ENCODE peak calls at places on chromosomes 12 and 14, in four cellular contexts. Y is H9, W is mesenchymal stem cell, S is H1. N is an unnamed sample.

GRCh38 chr12:122563361-122563760 is 36.3 kb downstream of the KNTC1 start:
- DNase-seq in Y (no peak), W (no peak), S (no peak), N (no peak)

GRCh38 chr14:81219821-81220487 is 805 bp downstream of the GTF2A1 start:
- DNase-seq in Y (no peak), W (no peak), S (peak; percentile 51), N (no peak)

GRCh38 chr12:38932320-38932719 is 26.9 kb upstream of the CPNE8 start:
- DNase-seq in Y (no peak), W (no peak), S (no peak), N (no peak)

GRCh38 chr12:85642288-85642687 is 193.9 kb downstream of the RASSF9 start:
- DNase-seq in Y (no peak), W (no peak), S (no peak), N (no peak)

GRCh38 chr12:2536724-2537123 is 258.0 kb upstream of the FKBP4 start:
- DNase-seq in Y (no peak), W (no peak), S (no peak), N (no peak)

GRCh38 chr14:100446572-100446971 is 123.4 kb downstream of the SLC25A47 start:
- DNase-seq in Y (peak; percentile 89), W (no peak), S (peak; percentile 77), N (no peak)

GRCh38 chr12:52759218-52759617 is 17.9 kb downstream of the KRT76 start:
- DNase-seq in Y (no peak), W (no peak), S (no peak), N (no peak)

GRCh38 chr12:100375023-100375737 is 18.3 kb downstream of the SLC17A8 start:
- DNase-seq in Y (no peak), W (no peak), S (no peak), N (no peak)

GRCh38 chr14:68663385-68664076 is 129.3 kb downstream of the ZFP36L1 start:
- DNase-seq in Y (no peak), W (no peak), S (peak; percentile 35), N (no peak)

GRCh38 chr12:56304276-56304675 is 4.1 kb upstream of the CS start:
- DNase-seq in Y (no peak), W (no peak), S (no peak), N (no peak)

GRCh38 chr14:94936411-94936892 is 166.5 kb upstream of the GSC start:
- DNase-seq in Y (no peak), W (no peak), S (no peak), N (no peak)

GRCh38 chr12:56900583-56900982 is 33.6 kb downstream of the SDR9C7 start:
- DNase-seq in Y (no peak), W (peak; percentile 10), S (no peak), N (no peak)

GRCh38 chr14:100604709-100605108 is 17.5 kb upstream of the BEGAIN start:
- DNase-seq in Y (no peak), W (no peak), S (no peak), N (no peak)

GRCh38 chr14:24897793-24898192 is 152.2 kb downstream of the STXBP6 start:
- DNase-seq in Y (no peak), W (no peak), S (no peak), N (no peak)

GRCh38 chr12:116194935-116195431 is 82.5 kb downstream of the MED13L start:
- DNase-seq in Y (no peak), W (no peak), S (no peak), N (no peak)

GRCh38 chr12:18811268-18811667 is 73.3 kb downstream of the CAPZA3 start:
- DNase-seq in Y (no peak), W (peak; percentile 85), S (no peak), N (no peak)

GRCh38 chr12:105319691-105320209 is 10.7 kb upstream of the C12orf75 start:
- DNase-seq in Y (peak; percentile 55), W (no peak), S (no peak), N (no peak)

GRCh38 chr12:82366182-82366581 is 7.9 kb downstream of the METTL25 start:
- DNase-seq in Y (no peak), W (no peak), S (no peak), N (no peak)

GRCh38 chr12:116434155-116435065 is 124.8 kb upstream of the MAP1LC3B2 start:
- DNase-seq in Y (peak; percentile 89), W (peak; percentile 98), S (peak; percentile 61), N (no peak)

GRCh38 chr12:60148109-60148508 is 552.3 kb downstream of the SLC16A7 start:
- DNase-seq in Y (no peak), W (peak; percentile 53), S (no peak), N (no peak)
- H2BK15ac ChIP-seq in Y (no peak overlapping the region), W (no peak overlapping the region), S (no peak overlapping the region), N (no peak overlapping the region)

GRCh38 chr12:94588271-94588785 is 62.0 kb downstream of the TMCC3 start:
- DNase-seq in Y (no peak), W (no peak), S (no peak), N (no peak)

GRCh38 chr12:94584370-94584769 is 66.0 kb downstream of the TMCC3 start:
- DNase-seq in Y (no peak), W (no peak), S (no peak), N (no peak)

GRCh38 chr12:94586589-94587259 is 63.6 kb downstream of the TMCC3 start:
- DNase-seq in Y (no peak), W (no peak), S (no peak), N (no peak)

GRCh38 chr12:94587266-94588241 is 62.8 kb downstream of the TMCC3 start:
- DNase-seq in Y (no peak), W (no peak), S (no peak), N (no peak)

GRCh38 chr12:94585624-94586023 is 64.7 kb downstream of the TMCC3 start:
- DNase-seq in Y (no peak), W (no peak), S (no peak), N (no peak)
- H2BK12ac ChIP-seq in Y (no peak overlapping the region), W (no peak overlapping the region), S (no peak overlapping the region), N (no peak overlapping the region)

DNA sequence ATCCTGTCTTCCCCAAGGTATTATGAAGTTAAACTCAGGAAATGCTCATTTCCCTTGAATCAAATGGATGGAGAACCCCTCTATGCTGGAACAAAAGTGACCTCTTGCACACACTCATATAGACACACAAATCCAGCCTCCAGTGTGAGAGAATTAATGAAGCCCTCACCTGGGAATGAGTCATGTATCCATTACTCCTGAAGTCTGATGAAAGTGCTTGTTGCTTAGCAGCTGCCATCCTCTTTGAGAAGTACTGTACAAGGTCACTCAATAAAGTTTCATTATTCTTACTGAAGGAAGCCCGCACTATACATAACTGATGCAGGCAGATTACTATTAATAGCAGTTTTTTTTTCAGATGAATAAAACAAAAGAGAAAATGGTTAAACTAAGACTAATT is 102.3 kb downstream of the RERG start:
- DNase-seq in Y (no peak), W (no peak), S (no peak), N (no peak)
- H3K9ac ChIP-seq in Y (no peak overlapping the region), W (no peak overlapping the region), S (no peak overlapping the region), N (no peak overlapping the region)

GRCh38 chr12:93422050-93422449 is 19.7 kb downstream of the UBE2N start:
- DNase-seq in Y (no peak), W (no peak), S (no peak), N (no peak)

GRCh38 chr12:93419388-93420034 is 22.2 kb downstream of the UBE2N start:
- DNase-seq in Y (no peak), W (peak; percentile 72), S (no peak), N (no peak)

GRCh38 chr12:93415723-93416464 is 25.9 kb downstream of the UBE2N start:
- DNase-seq in Y (no peak), W (peak; percentile 57), S (no peak), N (no peak)

GRCh38 chr12:93417967-93418480 is 23.7 kb downstream of the UBE2N start:
- DNase-seq in Y (no peak), W (no peak), S (no peak), N (no peak)
- H2BK15ac ChIP-seq in Y (no peak overlapping the region), W (no peak overlapping the region), S (no peak overlapping the region), N (no peak overlapping the region)

GRCh38 chr12:65526311-65526710 is 247.8 kb downstream of the MSRB3 start:
- DNase-seq in Y (no peak), W (no peak), S (no peak), N (no peak)
- H2BK12ac ChIP-seq in Y (no peak overlapping the region), W (peak overlapping the region; percentile 29), S (no peak overlapping the region), N (no peak overlapping the region)

GRCh38 chr14:22556990-22557623 is 31.9 kb downstream of the DAD1 start:
- DNase-seq in Y (peak; percentile 87), W (peak; percentile 73), S (peak; percentile 97), N (peak; percentile 74)

GRCh38 chr14:22555573-22556011 is 33.4 kb downstream of the DAD1 start:
- DNase-seq in Y (no peak), W (no peak), S (no peak), N (no peak)

GRCh38 chr14:22554706-22555572 is 34.1 kb downstream of the DAD1 start:
- DNase-seq in Y (no peak), W (no peak), S (no peak), N (no peak)

GRCh38 chr14:22557846-22558220 is 31.2 kb downstream of the DAD1 start:
- DNase-seq in Y (no peak), W (no peak), S (no peak), N (no peak)

DNA sequence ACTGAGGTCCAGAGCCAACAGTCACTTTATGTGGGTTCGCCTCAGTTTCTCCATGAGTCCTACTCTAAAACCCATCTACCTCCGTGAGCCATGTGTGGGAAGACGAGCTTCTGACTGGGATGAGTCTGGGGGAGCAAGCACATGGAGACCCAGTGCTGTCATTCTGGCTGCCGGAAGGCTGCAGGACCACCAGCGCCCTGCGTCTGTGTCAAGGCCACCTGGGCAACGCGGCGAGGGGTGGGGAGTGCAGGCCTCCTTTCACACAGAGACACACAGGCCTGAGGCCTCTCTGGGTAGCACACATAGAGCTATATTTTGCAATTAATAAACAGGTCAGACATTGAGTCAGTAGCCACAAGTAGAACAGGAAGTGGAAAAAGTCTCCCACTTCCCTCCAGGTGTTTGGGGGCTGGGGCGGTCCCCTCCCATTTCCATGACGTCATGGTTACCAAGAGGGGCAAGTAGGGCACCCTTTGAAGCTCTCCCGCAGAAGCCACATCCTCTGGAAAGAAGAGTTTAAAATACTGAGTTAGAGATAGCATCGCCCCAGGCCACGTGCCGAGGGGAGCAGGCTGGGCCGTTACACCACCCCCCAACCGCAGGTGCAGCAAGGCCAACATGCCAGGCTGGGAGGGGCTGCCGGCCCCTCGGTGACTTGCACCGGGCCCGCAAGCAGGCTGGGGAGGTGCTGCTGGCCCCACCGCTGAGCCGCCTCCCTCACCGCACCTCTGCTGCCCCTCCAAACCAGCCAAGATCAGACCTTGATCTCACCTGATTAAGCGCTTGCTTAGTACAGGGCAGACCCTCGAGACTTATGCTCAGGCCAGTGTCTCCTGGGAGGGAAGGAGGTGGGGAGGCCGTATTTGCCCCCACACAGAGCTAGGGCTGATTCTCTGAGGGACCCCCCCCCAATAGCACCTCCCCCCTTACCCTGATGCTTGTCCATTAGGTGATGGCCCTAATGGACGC is 32.7 kb downstream of the DAD1 start:
- DNase-seq in Y (no peak), W (peak; percentile 87), S (no peak), N (no peak)
- H3K9ac ChIP-seq in Y (no peak overlapping the region), W (peak overlapping the region; percentile 82), S (no peak overlapping the region), N (peak overlapping the region; percentile 33)

GRCh38 chr14:61533513-61534255 is 161.6 kb upstream of the HIF1A start:
- DNase-seq in Y (no peak), W (no peak), S (no peak), N (no peak)
- H2BK15ac ChIP-seq in Y (no peak overlapping the region), W (no peak overlapping the region), S (peak overlapping the region; percentile 34), N (no peak overlapping the region)

N was measured in neuronal stem cell.